ENCODE peak calls at places on chromosome 18, in eight cellular contexts. One of them, this sample, is unnamed.

GRCh38 chr18:79789901-79790885 is 7.5 kb upstream of the KCNG2 start:
- DNase-seq in pancreas: no peak
- DNase-seq in A549: no peak
- DNase-seq in mammary epithelial cell: no peak
- DNase-seq in B cell: no peak
- DNase-seq in Calu3: no peak
- DNase-seq in GM23338: no peak
- DNase-seq in prostate gland: no peak
- DNase-seq in this sample: no peak

GRCh38 chr18:70024829-70025228 is 77.2 kb upstream of the CD226 start:
- DNase-seq in pancreas: no peak
- DNase-seq in A549: no peak
- DNase-seq in mammary epithelial cell: no peak
- DNase-seq in B cell: no peak
- DNase-seq in Calu3: no peak
- DNase-seq in GM23338: no peak
- DNase-seq in prostate gland: no peak
- DNase-seq in this sample: no peak

GRCh38 chr18:77858331-77858730 is 608.7 kb downstream of the GALR1 start:
- DNase-seq in pancreas: no peak
- DNase-seq in A549: no peak
- DNase-seq in mammary epithelial cell: no peak
- DNase-seq in B cell: no peak
- DNase-seq in Calu3: no peak
- DNase-seq in GM23338: no peak
- DNase-seq in prostate gland: no peak
- DNase-seq in this sample: no peak

GRCh38 chr18:13222371-13223281 is 4.1 kb downstream of the LDLRAD4 start:
- DNase-seq in pancreas: no peak
- DNase-seq in A549: no peak
- DNase-seq in mammary epithelial cell: no peak
- DNase-seq in B cell: no peak
- DNase-seq in Calu3: no peak
- DNase-seq in GM23338: no peak
- DNase-seq in prostate gland: peak; percentile 78
- DNase-seq in this sample: no peak

GRCh38 chr18:75546964-75547363 is 119.5 kb upstream of the SMIM21 start:
- DNase-seq in pancreas: no peak
- DNase-seq in A549: no peak
- DNase-seq in mammary epithelial cell: no peak
- DNase-seq in B cell: no peak
- DNase-seq in Calu3: no peak
- DNase-seq in GM23338: peak; percentile 24
- DNase-seq in prostate gland: no peak
- DNase-seq in this sample: peak; percentile 59

GRCh38 chr18:22613058-22613690 is 195.5 kb upstream of the CTAGE1 start:
- DNase-seq in pancreas: no peak
- DNase-seq in A549: no peak
- DNase-seq in mammary epithelial cell: no peak
- DNase-seq in B cell: no peak
- DNase-seq in Calu3: peak; percentile 37
- DNase-seq in GM23338: no peak
- DNase-seq in prostate gland: no peak
- DNase-seq in this sample: no peak

GRCh38 chr18:77123313-77124231 is 9.0 kb downstream of the MBP start:
- DNase-seq in pancreas: no peak
- DNase-seq in A549: no peak
- DNase-seq in mammary epithelial cell: no peak
- DNase-seq in B cell: no peak
- DNase-seq in Calu3: no peak
- DNase-seq in GM23338: no peak
- DNase-seq in prostate gland: no peak
- DNase-seq in this sample: no peak

GRCh38 chr18:8322486-8322885 is 286.8 kb upstream of the RAB12 start:
- DNase-seq in pancreas: no peak
- DNase-seq in A549: no peak
- DNase-seq in mammary epithelial cell: no peak
- DNase-seq in B cell: no peak
- DNase-seq in Calu3: no peak
- DNase-seq in GM23338: no peak
- DNase-seq in prostate gland: no peak
- DNase-seq in this sample: no peak

GRCh38 chr18:3183103-3183717 is 36.6 kb downstream of the MYOM1 start:
- DNase-seq in pancreas: no peak
- DNase-seq in A549: no peak
- DNase-seq in mammary epithelial cell: no peak
- DNase-seq in B cell: no peak
- DNase-seq in Calu3: no peak
- DNase-seq in GM23338: peak; percentile 37
- DNase-seq in prostate gland: no peak
- DNase-seq in this sample: no peak

GRCh38 chr18:76351961-76352581 is 143.0 kb downstream of the ZNF516 start:
- DNase-seq in pancreas: no peak
- DNase-seq in A549: peak; percentile 15
- DNase-seq in mammary epithelial cell: peak; percentile 54
- DNase-seq in B cell: no peak
- DNase-seq in Calu3: peak; percentile 61
- DNase-seq in GM23338: peak; percentile 40
- DNase-seq in prostate gland: peak; percentile 73
- DNase-seq in this sample: peak; percentile 77

GRCh38 chr18:21100141-21100540 is 11.5 kb downstream of the ROCK1 start:
- DNase-seq in pancreas: no peak
- DNase-seq in A549: no peak
- DNase-seq in mammary epithelial cell: no peak
- DNase-seq in B cell: no peak
- DNase-seq in Calu3: no peak
- DNase-seq in GM23338: no peak
- DNase-seq in prostate gland: no peak
- DNase-seq in this sample: no peak

GRCh38 chr18:36688020-36688965 is 140.5 kb downstream of the TPGS2 start:
- DNase-seq in pancreas: peak; percentile 30
- DNase-seq in A549: peak; percentile 44
- DNase-seq in mammary epithelial cell: peak; percentile 60
- DNase-seq in B cell: no peak
- DNase-seq in Calu3: peak; percentile 83
- DNase-seq in GM23338: peak; percentile 75
- DNase-seq in prostate gland: peak; percentile 81
- DNase-seq in this sample: no peak

GRCh38 chr18:76564117-76564516 is 69.1 kb upstream of the ZNF516 start:
- DNase-seq in pancreas: no peak
- DNase-seq in A549: no peak
- DNase-seq in mammary epithelial cell: peak; percentile 91
- DNase-seq in B cell: no peak
- DNase-seq in Calu3: no peak
- DNase-seq in GM23338: no peak
- DNase-seq in prostate gland: no peak
- DNase-seq in this sample: no peak

GRCh38 chr18:66168834-66169233 is 418.0 kb downstream of the CDH7 start:
- DNase-seq in pancreas: no peak
- DNase-seq in A549: no peak
- DNase-seq in mammary epithelial cell: no peak
- DNase-seq in B cell: no peak
- DNase-seq in Calu3: no peak
- DNase-seq in GM23338: no peak
- DNase-seq in prostate gland: no peak
- DNase-seq in this sample: no peak

GRCh38 chr18:44885507-44885906 is 204.8 kb downstream of the SETBP1 start:
- DNase-seq in pancreas: peak; percentile 60
- DNase-seq in A549: no peak
- DNase-seq in mammary epithelial cell: no peak
- DNase-seq in B cell: no peak
- DNase-seq in Calu3: no peak
- DNase-seq in GM23338: no peak
- DNase-seq in prostate gland: no peak
- DNase-seq in this sample: no peak

GRCh38 chr18:79447703-79448367 is 52.1 kb downstream of the NFATC1 start:
- DNase-seq in pancreas: no peak
- DNase-seq in A549: no peak
- DNase-seq in mammary epithelial cell: no peak
- DNase-seq in B cell: no peak
- DNase-seq in Calu3: no peak
- DNase-seq in GM23338: no peak
- DNase-seq in prostate gland: no peak
- DNase-seq in this sample: no peak

GRCh38 chr18:54918060-54918459 is 41.2 kb downstream of the CCDC68 start:
- DNase-seq in pancreas: no peak
- DNase-seq in A549: no peak
- DNase-seq in mammary epithelial cell: no peak
- DNase-seq in B cell: no peak
- DNase-seq in Calu3: no peak
- DNase-seq in GM23338: no peak
- DNase-seq in prostate gland: no peak
- DNase-seq in this sample: no peak

GRCh38 chr18:43661570-43661969 is 384.3 kb upstream of the SYT4 start:
- DNase-seq in pancreas: no peak
- DNase-seq in A549: no peak
- DNase-seq in mammary epithelial cell: peak; percentile 79
- DNase-seq in B cell: no peak
- DNase-seq in Calu3: peak; percentile 61
- DNase-seq in GM23338: peak; percentile 77
- DNase-seq in prostate gland: no peak
- DNase-seq in this sample: no peak

GRCh38 chr18:7521226-7521856 is 45.8 kb upstream of the PTPRM start:
- DNase-seq in pancreas: no peak
- DNase-seq in A549: no peak
- DNase-seq in mammary epithelial cell: no peak
- DNase-seq in B cell: no peak
- DNase-seq in Calu3: no peak
- DNase-seq in GM23338: peak; percentile 10
- DNase-seq in prostate gland: no peak
- DNase-seq in this sample: no peak

GRCh38 chr18:14767474-14767873 is 19.5 kb downstream of the ANKRD30B start:
- DNase-seq in pancreas: no peak
- DNase-seq in A549: no peak
- DNase-seq in mammary epithelial cell: no peak
- DNase-seq in B cell: no peak
- DNase-seq in Calu3: no peak
- DNase-seq in GM23338: no peak
- DNase-seq in prostate gland: no peak
- DNase-seq in this sample: no peak

GRCh38 chr18:56593906-56594305 is 44.5 kb downstream of the TXNL1 start:
- DNase-seq in pancreas: no peak
- DNase-seq in A549: no peak
- DNase-seq in mammary epithelial cell: peak; percentile 64
- DNase-seq in B cell: no peak
- DNase-seq in Calu3: no peak
- DNase-seq in GM23338: no peak
- DNase-seq in prostate gland: no peak
- DNase-seq in this sample: no peak

GRCh38 chr18:60350150-60350549 is 22.4 kb downstream of the MC4R start:
- DNase-seq in pancreas: no peak
- DNase-seq in A549: no peak
- DNase-seq in mammary epithelial cell: no peak
- DNase-seq in B cell: no peak
- DNase-seq in Calu3: no peak
- DNase-seq in GM23338: no peak
- DNase-seq in prostate gland: no peak
- DNase-seq in this sample: no peak

GRCh38 chr18:902179-902718 is 2.4 kb upstream of the ADCYAP1 start:
- DNase-seq in pancreas: no peak
- DNase-seq in A549: no peak
- DNase-seq in mammary epithelial cell: no peak
- DNase-seq in B cell: no peak
- DNase-seq in Calu3: peak; percentile 12
- DNase-seq in GM23338: peak; percentile 52
- DNase-seq in prostate gland: no peak
- DNase-seq in this sample: no peak
- TF ChIP-seq CTCF in pancreas: no peak
- TF ChIP-seq CTCF in A549: no peak
- TF ChIP-seq CTCF in mammary epithelial cell: no peak
- TF ChIP-seq CTCF in B cell: no peak
- TF ChIP-seq CTCF in Calu3: no peak
- TF ChIP-seq CTCF in GM23338: peak; percentile 57
- TF ChIP-seq CTCF in prostate gland: no peak
- TF ChIP-seq CTCF in this sample: peak; percentile 38

GRCh38 chr18:47397671-47398319 is 146.3 kb upstream of the SKOR2 start:
- DNase-seq in pancreas: no peak
- DNase-seq in A549: peak; percentile 4
- DNase-seq in mammary epithelial cell: no peak
- DNase-seq in B cell: no peak
- DNase-seq in Calu3: no peak
- DNase-seq in GM23338: peak; percentile 82
- DNase-seq in prostate gland: no peak
- DNase-seq in this sample: no peak
- TF ChIP-seq CTCF in pancreas: no peak
- TF ChIP-seq CTCF in A549: peak; percentile 15
- TF ChIP-seq CTCF in mammary epithelial cell: peak; percentile 24
- TF ChIP-seq CTCF in B cell: no peak
- TF ChIP-seq CTCF in Calu3: no peak
- TF ChIP-seq CTCF in GM23338: peak; percentile 93
- TF ChIP-seq CTCF in prostate gland: no peak
- TF ChIP-seq CTCF in this sample: peak; percentile 11

GRCh38 chr18:59055345-59056032 is 84.2 kb upstream of the SEC11C start:
- DNase-seq in pancreas: no peak
- DNase-seq in A549: no peak
- DNase-seq in mammary epithelial cell: no peak
- DNase-seq in B cell: no peak
- DNase-seq in Calu3: no peak
- DNase-seq in GM23338: peak; percentile 76
- DNase-seq in prostate gland: no peak
- DNase-seq in this sample: no peak
- TF ChIP-seq CTCF in pancreas: no peak
- TF ChIP-seq CTCF in A549: no peak
- TF ChIP-seq CTCF in mammary epithelial cell: peak; percentile 28
- TF ChIP-seq CTCF in B cell: no peak
- TF ChIP-seq CTCF in Calu3: no peak
- TF ChIP-seq CTCF in GM23338: peak; percentile 74
- TF ChIP-seq CTCF in prostate gland: no peak
- TF ChIP-seq CTCF in this sample: peak; percentile 33

DNA sequence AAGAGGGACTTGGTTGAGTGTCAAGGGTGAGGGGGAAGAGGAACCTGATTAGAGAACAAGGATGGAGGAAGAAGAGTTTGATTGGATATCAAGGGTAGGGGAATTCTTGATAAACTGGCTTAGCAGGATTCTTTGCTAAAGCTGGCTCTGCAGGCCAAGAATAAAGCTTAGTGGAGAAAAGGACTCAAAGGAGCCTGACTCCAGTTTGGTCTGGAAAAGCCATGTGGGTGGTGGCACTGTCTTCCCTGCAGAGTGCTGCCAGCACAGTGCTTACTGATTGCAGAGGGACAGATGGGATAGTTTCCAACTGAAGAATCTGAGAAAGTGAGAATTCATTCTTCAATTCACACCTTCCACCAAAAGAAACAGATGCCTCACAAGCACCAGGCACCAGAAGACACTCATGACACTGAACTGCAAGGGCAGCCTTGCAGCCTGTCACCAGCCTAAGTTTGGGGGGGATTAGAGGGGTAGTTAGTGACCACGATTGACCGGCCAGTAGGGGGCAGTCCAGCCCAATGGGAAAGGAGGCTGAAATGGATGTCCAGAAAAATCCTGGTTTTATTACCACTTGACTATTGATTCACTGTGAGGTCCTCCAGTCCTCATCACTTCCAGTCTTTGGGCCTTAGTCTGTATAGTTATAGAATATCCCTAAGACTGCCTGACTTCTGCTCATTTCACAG is 334.5 kb downstream of the SMAD2 start:
- DNase-seq in pancreas: no peak
- DNase-seq in A549: peak; percentile 13
- DNase-seq in mammary epithelial cell: no peak
- DNase-seq in B cell: peak; percentile 50
- DNase-seq in Calu3: peak; percentile 6
- DNase-seq in GM23338: peak; percentile 85
- DNase-seq in prostate gland: no peak
- DNase-seq in this sample: no peak
- TF ChIP-seq CTCF in pancreas: no peak
- TF ChIP-seq CTCF in A549: peak; percentile 36
- TF ChIP-seq CTCF in mammary epithelial cell: peak; percentile 36
- TF ChIP-seq CTCF in B cell: peak; percentile 58
- TF ChIP-seq CTCF in Calu3: no peak
- TF ChIP-seq CTCF in GM23338: peak; percentile 86
- TF ChIP-seq CTCF in prostate gland: no peak
- TF ChIP-seq CTCF in this sample: peak; percentile 20

GRCh38 chr18:31241900-31242409 is 76.0 kb upstream of the DSG1 start:
- DNase-seq in pancreas: peak; percentile 58
- DNase-seq in A549: peak; percentile 69
- DNase-seq in mammary epithelial cell: peak; percentile 99
- DNase-seq in B cell: no peak
- DNase-seq in Calu3: peak; percentile 86
- DNase-seq in GM23338: peak; percentile 80
- DNase-seq in prostate gland: peak; percentile 82
- DNase-seq in this sample: no peak
- TF ChIP-seq CTCF in pancreas: peak; percentile 39
- TF ChIP-seq CTCF in A549: peak; percentile 50
- TF ChIP-seq CTCF in mammary epithelial cell: peak; percentile 85
- TF ChIP-seq CTCF in B cell: no peak
- TF ChIP-seq CTCF in Calu3: peak; percentile 92
- TF ChIP-seq CTCF in GM23338: peak; percentile 81
- TF ChIP-seq CTCF in prostate gland: peak; percentile 40
- TF ChIP-seq CTCF in this sample: peak; percentile 61